ENCODE peak calls at places on chromosomes 13 and 19, in four cellular contexts. H is head of caudate nucleus; P is fibroblast of lung; Y is stimulated activated CD8-positive, alpha-beta memory T cell treated with anti-CD3 and anti-CD28 coated beads, Interleukin-15, amount 100 ng/mL, for 24 hours. A is an unnamed sample.

GRCh38 chr13:49533011-49533410 is 37.3 kb downstream of the PHF11 start:
- DNase-seq in H (no peak), P (no peak), Y (no peak), A (no peak)

GRCh38 chr19:46495789-46496099 is at the start of gene PNMA8B:
- DNase-seq in H (peak; percentile 94), P (peak; percentile 54), Y (no peak), A (peak; percentile 82)

GRCh38 chr19:55882626-55883025 is 46.3 kb downstream of the NLRP4 start:
- DNase-seq in H (no peak), P (no peak), Y (no peak), A (no peak)

GRCh38 chr13:75723927-75724326 is 87.8 kb downstream of the LMO7 start:
- DNase-seq in H (no peak), P (no peak), Y (no peak), A (no peak)

GRCh38 chr13:67880916-67881315 is 650.8 kb upstream of the PCDH9 start:
- DNase-seq in H (no peak), P (no peak), Y (no peak), A (no peak)

GRCh38 chr13:108961542-108962125 is 332.2 kb downstream of the MYO16 start:
- DNase-seq in H (no peak), P (peak; percentile 74), Y (no peak), A (no peak)

GRCh38 chr13:27578121-27579030 is 42.0 kb downstream of the LNX2 start:
- DNase-seq in H (no peak), P (no peak), Y (no peak), A (no peak)

GRCh38 chr13:106129273-106129672 is 406.2 kb downstream of the EFNB2 start:
- DNase-seq in H (no peak), P (no peak), Y (no peak), A (no peak)

GRCh38 chr19:4327252-4327876 is 11.3 kb downstream of the STAP2 start:
- DNase-seq in H (peak; percentile 83), P (peak; percentile 22), Y (peak; percentile 52), A (peak; percentile 80)

GRCh38 chr13:49821216-49821820 is 28.8 kb upstream of the KPNA3 start:
- DNase-seq in H (no peak), P (no peak), Y (no peak), A (no peak)

GRCh38 chr19:13887529-13887928 is 10.6 kb downstream of the NANOS3 start:
- DNase-seq in H (no peak), P (no peak), Y (no peak), A (no peak)

GRCh38 chr13:23449386-23450162 is 16.1 kb upstream of the SACS start:
- DNase-seq in H (no peak), P (no peak), Y (no peak), A (no peak)

GRCh38 chr13:27354379-27354778 is 70.0 kb upstream of the GTF3A start:
- DNase-seq in H (no peak), P (peak; percentile 77), Y (no peak), A (no peak)

GRCh38 chr19:39136225-39136940 is 10.8 kb downstream of the PAK4 start:
- DNase-seq in H (no peak), P (no peak), Y (no peak), A (no peak)

GRCh38 chr19:1774999-1775772 is 21.9 kb downstream of the ONECUT3 start:
- DNase-seq in H (no peak), P (no peak), Y (no peak), A (no peak)

GRCh38 chr19:51572908-51573307 is 1.8 kb downstream of the ZNF175 start:
- DNase-seq in H (no peak), P (peak; percentile 27), Y (no peak), A (no peak)

GRCh38 chr19:36099166-36099785 is 11.7 kb upstream of the OVOL3 start:
- DNase-seq in H (no peak), P (no peak), Y (no peak), A (no peak)

GRCh38 chr19:17997969-17998826 is 9.8 kb upstream of the ARRDC2 start:
- DNase-seq in H (no peak), P (peak; percentile 44), Y (no peak), A (no peak)

GRCh38 chr13:28885191-28885590 is 65.1 kb downstream of the MTUS2 start:
- DNase-seq in H (no peak), P (no peak), Y (no peak), A (no peak)

GRCh38 chr13:43448605-43449004 is 338.2 kb downstream of the ENOX1 start:
- DNase-seq in H (peak; percentile 76), P (no peak), Y (no peak), A (no peak)

GRCh38 chr13:113187263-113187669 is 21.2 kb downstream of the PCID2 start:
- DNase-seq in H (peak; percentile 91), P (peak; percentile 99), Y (no peak), A (peak; percentile 93)